ENCODE peak calls at places on chromosomes 1 and 21, in nine cellular contexts. One of them, this sample, is unnamed.

GRCh38 chr1:205346956-205347574 is 9.7 kb downstream of the KLHDC8A start:
- DNase-seq in tibial nerve: no peak
- DNase-seq in psoas muscle: no peak
- DNase-seq in A549: no peak
- DNase-seq in heart left ventricle: no peak
- DNase-seq in sigmoid colon: no peak
- DNase-seq in breast epithelium: no peak
- DNase-seq in neural progenitor cell: no peak
- DNase-seq in cardiac muscle cell: no peak
- DNase-seq in this sample: no peak

GRCh38 chr1:109772658-109773202 is 9.0 kb upstream of the EPS8L3 start:
- DNase-seq in heart left ventricle: peak; percentile 18
- DNase-seq in A549: no peak
- DNase-seq in tibial nerve: no peak
- DNase-seq in breast epithelium: no peak
- DNase-seq in psoas muscle: no peak
- DNase-seq in sigmoid colon: peak; percentile 61
- DNase-seq in neural progenitor cell: no peak
- DNase-seq in cardiac muscle cell: no peak
- DNase-seq in this sample: no peak

GRCh38 chr1:38151399-38151798 is 104.8 kb upstream of the POU3F1 start:
- DNase-seq in heart left ventricle: no peak
- DNase-seq in psoas muscle: no peak
- DNase-seq in tibial nerve: no peak
- DNase-seq in breast epithelium: no peak
- DNase-seq in neural progenitor cell: no peak
- DNase-seq in sigmoid colon: no peak
- DNase-seq in A549: no peak
- DNase-seq in cardiac muscle cell: no peak
- DNase-seq in this sample: no peak

GRCh38 chr1:117341123-117341522 is 26.1 kb upstream of the MAN1A2 start:
- DNase-seq in neural progenitor cell: peak; percentile 16
- DNase-seq in heart left ventricle: no peak
- DNase-seq in psoas muscle: no peak
- DNase-seq in sigmoid colon: no peak
- DNase-seq in A549: no peak
- DNase-seq in tibial nerve: no peak
- DNase-seq in breast epithelium: no peak
- DNase-seq in cardiac muscle cell: no peak
- DNase-seq in this sample: no peak

GRCh38 chr1:153277852-153278251 is 18.4 kb downstream of the LORICRIN start:
- DNase-seq in neural progenitor cell: no peak
- DNase-seq in sigmoid colon: no peak
- DNase-seq in psoas muscle: no peak
- DNase-seq in heart left ventricle: no peak
- DNase-seq in tibial nerve: no peak
- DNase-seq in A549: peak; percentile 33
- DNase-seq in cardiac muscle cell: no peak
- DNase-seq in breast epithelium: no peak
- DNase-seq in this sample: no peak

GRCh38 chr1:50665413-50665812 is 242.2 kb upstream of the DMRTA2 start:
- DNase-seq in neural progenitor cell: no peak
- DNase-seq in psoas muscle: no peak
- DNase-seq in heart left ventricle: no peak
- DNase-seq in breast epithelium: no peak
- DNase-seq in sigmoid colon: no peak
- DNase-seq in cardiac muscle cell: no peak
- DNase-seq in A549: no peak
- DNase-seq in tibial nerve: no peak
- DNase-seq in this sample: no peak

GRCh38 chr1:165763442-165763841 is 5.2 kb downstream of the TMCO1 start:
- DNase-seq in sigmoid colon: no peak
- DNase-seq in breast epithelium: no peak
- DNase-seq in neural progenitor cell: no peak
- DNase-seq in tibial nerve: no peak
- DNase-seq in cardiac muscle cell: no peak
- DNase-seq in heart left ventricle: no peak
- DNase-seq in psoas muscle: no peak
- DNase-seq in A549: no peak
- DNase-seq in this sample: no peak

GRCh38 chr1:109891930-109892329 is 18.7 kb upstream of the CSF1 start:
- DNase-seq in heart left ventricle: peak; percentile 56
- DNase-seq in cardiac muscle cell: no peak
- DNase-seq in psoas muscle: peak; percentile 65
- DNase-seq in breast epithelium: no peak
- DNase-seq in sigmoid colon: no peak
- DNase-seq in neural progenitor cell: no peak
- DNase-seq in A549: no peak
- DNase-seq in tibial nerve: no peak
- DNase-seq in this sample: no peak

GRCh38 chr1:6582370-6582769 is 2.6 kb downstream of the ZBTB48 start:
- DNase-seq in heart left ventricle: no peak
- DNase-seq in cardiac muscle cell: no peak
- DNase-seq in neural progenitor cell: no peak
- DNase-seq in sigmoid colon: no peak
- DNase-seq in psoas muscle: no peak
- DNase-seq in tibial nerve: no peak
- DNase-seq in A549: no peak
- DNase-seq in breast epithelium: no peak
- DNase-seq in this sample: no peak

GRCh38 chr1:27235827-27236226 is 1.4 kb downstream of the WDTC1 start:
- DNase-seq in breast epithelium: no peak
- DNase-seq in psoas muscle: no peak
- DNase-seq in A549: no peak
- DNase-seq in neural progenitor cell: peak; percentile 7
- DNase-seq in sigmoid colon: no peak
- DNase-seq in tibial nerve: no peak
- DNase-seq in cardiac muscle cell: no peak
- DNase-seq in heart left ventricle: no peak
- DNase-seq in this sample: no peak

GRCh38 chr21:25831300-25831699 is 96.5 kb downstream of the GABPA start:
- DNase-seq in neural progenitor cell: no peak
- DNase-seq in breast epithelium: no peak
- DNase-seq in heart left ventricle: no peak
- DNase-seq in cardiac muscle cell: no peak
- DNase-seq in sigmoid colon: no peak
- DNase-seq in tibial nerve: no peak
- DNase-seq in A549: no peak
- DNase-seq in psoas muscle: no peak
- DNase-seq in this sample: no peak

GRCh38 chr1:200530551-200531261 is 89.8 kb downstream of the KIF14 start:
- DNase-seq in A549: no peak
- DNase-seq in breast epithelium: no peak
- DNase-seq in neural progenitor cell: no peak
- DNase-seq in psoas muscle: no peak
- DNase-seq in tibial nerve: no peak
- DNase-seq in cardiac muscle cell: no peak
- DNase-seq in sigmoid colon: no peak
- DNase-seq in heart left ventricle: no peak
- DNase-seq in this sample: peak; percentile 79

GRCh38 chr1:232381676-232382075 is 248.3 kb downstream of the SIPA1L2 start:
- DNase-seq in breast epithelium: no peak
- DNase-seq in cardiac muscle cell: no peak
- DNase-seq in tibial nerve: no peak
- DNase-seq in psoas muscle: no peak
- DNase-seq in A549: no peak
- DNase-seq in heart left ventricle: no peak
- DNase-seq in sigmoid colon: no peak
- DNase-seq in neural progenitor cell: no peak
- DNase-seq in this sample: no peak

GRCh38 chr1:89633103-89633744 is at the start of gene LRRC8C:
- DNase-seq in cardiac muscle cell: peak; percentile 69
- DNase-seq in sigmoid colon: peak; percentile 71
- DNase-seq in heart left ventricle: peak; percentile 66
- DNase-seq in tibial nerve: no peak
- DNase-seq in A549: peak; percentile 30
- DNase-seq in psoas muscle: peak; percentile 55
- DNase-seq in breast epithelium: peak; percentile 26
- DNase-seq in neural progenitor cell: peak; percentile 76
- DNase-seq in this sample: peak; percentile 55

GRCh38 chr1:15459771-15460719 is 3.5 kb downstream of the CELA2A start:
- DNase-seq in tibial nerve: no peak
- DNase-seq in A549: no peak
- DNase-seq in psoas muscle: no peak
- DNase-seq in cardiac muscle cell: no peak
- DNase-seq in sigmoid colon: no peak
- DNase-seq in heart left ventricle: no peak
- DNase-seq in neural progenitor cell: no peak
- DNase-seq in breast epithelium: no peak
- DNase-seq in this sample: no peak

GRCh38 chr1:160129966-160130365 is 14.4 kb downstream of the ATP1A2 start:
- DNase-seq in A549: no peak
- DNase-seq in tibial nerve: no peak
- DNase-seq in sigmoid colon: peak; percentile 45
- DNase-seq in heart left ventricle: no peak
- DNase-seq in psoas muscle: no peak
- DNase-seq in breast epithelium: no peak
- DNase-seq in neural progenitor cell: no peak
- DNase-seq in cardiac muscle cell: no peak
- DNase-seq in this sample: no peak

GRCh38 chr1:160131803-160132565 is 16.4 kb downstream of the ATP1A2 start:
- DNase-seq in breast epithelium: no peak
- DNase-seq in tibial nerve: no peak
- DNase-seq in neural progenitor cell: no peak
- DNase-seq in sigmoid colon: peak; percentile 86
- DNase-seq in cardiac muscle cell: no peak
- DNase-seq in heart left ventricle: peak; percentile 91
- DNase-seq in A549: no peak
- DNase-seq in psoas muscle: peak; percentile 73
- DNase-seq in this sample: no peak

GRCh38 chr1:160129558-160129957 is 14.0 kb downstream of the ATP1A2 start:
- DNase-seq in neural progenitor cell: no peak
- DNase-seq in sigmoid colon: peak; percentile 39
- DNase-seq in A549: no peak
- DNase-seq in cardiac muscle cell: no peak
- DNase-seq in psoas muscle: no peak
- DNase-seq in heart left ventricle: no peak
- DNase-seq in breast epithelium: no peak
- DNase-seq in tibial nerve: no peak
- DNase-seq in this sample: no peak

GRCh38 chr1:160130486-160130885 is 14.9 kb downstream of the ATP1A2 start:
- DNase-seq in A549: no peak
- DNase-seq in tibial nerve: no peak
- DNase-seq in neural progenitor cell: no peak
- DNase-seq in cardiac muscle cell: no peak
- DNase-seq in sigmoid colon: no peak
- DNase-seq in heart left ventricle: no peak
- DNase-seq in psoas muscle: no peak
- DNase-seq in breast epithelium: no peak
- DNase-seq in this sample: no peak

DNA sequence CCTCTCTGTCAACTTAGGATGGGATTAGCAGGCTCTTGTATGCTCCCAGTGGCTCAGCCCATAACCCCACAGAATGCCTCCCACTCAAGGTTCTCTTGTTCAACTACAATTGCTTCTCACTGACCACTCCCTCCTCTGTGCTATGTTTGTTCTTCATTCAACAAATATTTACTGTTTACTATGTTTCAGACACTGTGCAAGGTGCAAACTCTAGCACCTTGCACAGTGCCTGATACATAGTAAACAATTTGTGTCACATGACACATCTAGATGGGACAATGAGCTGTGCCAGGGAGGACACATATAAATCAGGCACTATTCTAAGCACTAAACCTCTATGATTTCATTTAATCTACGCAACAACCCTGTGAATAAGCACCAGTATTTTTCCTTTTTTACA is 15.4 kb downstream of the ATP1A2 start:
- DNase-seq in breast epithelium: no peak
- DNase-seq in sigmoid colon: peak; percentile 12
- DNase-seq in psoas muscle: no peak
- DNase-seq in cardiac muscle cell: no peak
- DNase-seq in A549: no peak
- DNase-seq in heart left ventricle: no peak
- DNase-seq in tibial nerve: no peak
- DNase-seq in neural progenitor cell: no peak
- DNase-seq in this sample: no peak
- H3K4me1 ChIP-seq in breast epithelium: no peaks in the 10 kb centered on the region
- H3K4me1 ChIP-seq in sigmoid colon: peaks cover 34% of the 10 kb centered on the region
- H3K4me1 ChIP-seq in psoas muscle: peaks cover 86% of the 10 kb centered on the region
- H3K4me1 ChIP-seq in cardiac muscle cell: no peaks in the 10 kb centered on the region
- H3K4me1 ChIP-seq in A549: peaks cover 37% of the 10 kb centered on the region
- H3K4me1 ChIP-seq in heart left ventricle: peaks cover 24% of the 10 kb centered on the region
- H3K4me1 ChIP-seq in tibial nerve: peaks cover 16% of the 10 kb centered on the region
- H3K4me1 ChIP-seq in neural progenitor cell: no peaks in the 10 kb centered on the region
- H3K4me1 ChIP-seq in this sample: no peaks in the 10 kb centered on the region

DNA sequence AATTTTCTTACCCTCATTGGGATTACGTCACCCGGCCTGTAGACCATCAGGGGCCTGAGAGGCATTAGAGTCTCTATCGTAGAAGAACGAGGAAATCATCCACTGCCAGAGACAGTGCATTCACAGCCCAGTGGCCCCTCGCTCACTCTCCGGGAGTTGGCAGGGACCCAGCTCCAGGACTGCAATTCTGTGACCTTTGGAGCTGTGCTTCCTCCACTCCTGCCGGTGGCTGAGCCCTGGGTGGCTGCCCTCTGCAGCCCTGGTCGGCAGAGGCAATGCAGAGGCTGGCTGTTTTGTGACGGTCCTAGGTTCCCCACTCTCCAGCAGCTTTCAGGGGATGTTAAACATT is 12.7 kb downstream of the SLC37A1 start:
- DNase-seq in psoas muscle: no peak
- DNase-seq in cardiac muscle cell: peak; percentile 56
- DNase-seq in A549: no peak
- DNase-seq in breast epithelium: no peak
- DNase-seq in heart left ventricle: peak; percentile 58
- DNase-seq in neural progenitor cell: no peak
- DNase-seq in tibial nerve: no peak
- DNase-seq in sigmoid colon: peak; percentile 66
- DNase-seq in this sample: no peak
- H3K4me3 ChIP-seq in psoas muscle: no peak overlapping the region
- H3K4me3 ChIP-seq in cardiac muscle cell: no peak overlapping the region
- H3K4me3 ChIP-seq in A549: no peak overlapping the region
- H3K4me3 ChIP-seq in breast epithelium: no peak overlapping the region
- H3K4me3 ChIP-seq in heart left ventricle: no peak overlapping the region
- H3K4me3 ChIP-seq in neural progenitor cell: no peak overlapping the region
- H3K4me3 ChIP-seq in tibial nerve: no peak overlapping the region
- H3K4me3 ChIP-seq in sigmoid colon: no peak overlapping the region
- H3K4me3 ChIP-seq in this sample: no peak overlapping the region

GRCh38 chr1:40860706-40861226 is 1.4 kb downstream of the CITED4 start:
- DNase-seq in tibial nerve: peak; percentile 14
- DNase-seq in sigmoid colon: no peak
- DNase-seq in cardiac muscle cell: peak; percentile 35
- DNase-seq in breast epithelium: peak; percentile 41
- DNase-seq in neural progenitor cell: no peak
- DNase-seq in A549: no peak
- DNase-seq in heart left ventricle: peak; percentile 46
- DNase-seq in psoas muscle: peak; percentile 29
- DNase-seq in this sample: no peak
- H3K27ac ChIP-seq in tibial nerve: peak overlapping the region; percentile 40
- H3K27ac ChIP-seq in sigmoid colon: peak overlapping the region; percentile 85
- H3K27ac ChIP-seq in cardiac muscle cell: peak overlapping the region; percentile 90
- H3K27ac ChIP-seq in breast epithelium: peak overlapping the region; percentile 91
- H3K27ac ChIP-seq in neural progenitor cell: no peak overlapping the region
- H3K27ac ChIP-seq in A549: peak overlapping the region; percentile 95
- H3K27ac ChIP-seq in heart left ventricle: peak overlapping the region; percentile 91
- H3K27ac ChIP-seq in psoas muscle: peak overlapping the region; percentile 94
- H3K27ac ChIP-seq in this sample: no peak overlapping the region

DNA sequence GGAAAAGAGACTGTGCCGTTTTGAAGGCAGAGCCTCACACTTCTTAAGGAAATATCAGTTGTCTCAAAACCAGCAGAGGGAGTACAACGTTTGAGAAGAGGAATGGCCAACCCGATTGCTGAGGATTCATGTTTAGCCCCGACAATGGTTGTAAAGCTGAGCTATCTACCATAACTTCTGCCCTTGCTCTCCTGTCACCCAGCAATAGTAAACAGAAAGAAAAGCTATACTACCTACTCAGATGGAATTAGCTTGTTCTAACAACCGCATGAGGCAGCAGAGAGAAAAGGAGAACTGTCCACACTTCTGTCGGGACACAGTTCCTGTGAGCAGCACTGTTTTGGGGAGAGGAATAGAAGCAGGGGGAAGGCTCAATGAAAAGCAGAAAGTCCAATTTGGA is 91.2 kb downstream of the SLC45A1 start:
- DNase-seq in A549: no peak
- DNase-seq in tibial nerve: peak; percentile 22
- DNase-seq in breast epithelium: no peak
- DNase-seq in sigmoid colon: no peak
- DNase-seq in psoas muscle: no peak
- DNase-seq in neural progenitor cell: peak; percentile 48
- DNase-seq in cardiac muscle cell: peak; percentile 67
- DNase-seq in heart left ventricle: no peak
- DNase-seq in this sample: no peak
- H3K4me1 ChIP-seq in A549: peaks cover 35% of the 10 kb centered on the region
- H3K4me1 ChIP-seq in tibial nerve: peaks cover 59% of the 10 kb centered on the region
- H3K4me1 ChIP-seq in breast epithelium: peaks cover 40% of the 10 kb centered on the region
- H3K4me1 ChIP-seq in sigmoid colon: peaks cover 76% of the 10 kb centered on the region
- H3K4me1 ChIP-seq in psoas muscle: peaks cover 74% of the 10 kb centered on the region
- H3K4me1 ChIP-seq in neural progenitor cell: peaks cover 59% of the 10 kb centered on the region
- H3K4me1 ChIP-seq in cardiac muscle cell: peaks cover 31% of the 10 kb centered on the region
- H3K4me1 ChIP-seq in heart left ventricle: peaks cover 83% of the 10 kb centered on the region
- H3K4me1 ChIP-seq in this sample: peaks cover 57% of the 10 kb centered on the region